ENCODE peak calls at places on chromosomes 4 and X, in ten cellular contexts. I is GM13976, X is HFFc6, F is testis, N is nephron progenitor cell, O is D721Med, S is MCF 10A, R is Peyer's patch, H is fibroblast of the aortic adventitia, W is A673. M is an unnamed sample.

GRCh38 chrX:37454537-37455285 is 105.5 kb downstream of the PRRG1 start:
- DNase-seq in I (no peak), X (peak), F (no peak), N (no peak), O (no peak), S (peak), R (no peak), H (peak), W (no peak), M (no peak)

GRCh38 chr4:62077406-62077805 is 877.3 kb downstream of the ADGRL3 start:
- DNase-seq in I (no peak), X (no peak), F (no peak), N (no peak), O (no peak), S (no peak), R (no peak), H (no peak), W (no peak), M (no peak)

GRCh38 chr4:157045507-157046127 is 30.3 kb upstream of the GLRB start:
- DNase-seq in I (peak), X (peak), F (peak), N (peak), O (no peak), S (peak), R (no peak), H (peak), W (peak), M (peak)

GRCh38 chr4:77903186-77903585 is 40.6 kb downstream of the MRPL1 start:
- DNase-seq in I (no peak), X (no peak), F (no peak), N (no peak), O (no peak), S (no peak), R (no peak), H (no peak), W (no peak), M (no peak)

GRCh38 chr4:103099691-103100392 is at the start of gene BDH2:
- DNase-seq in I (peak), X (peak), F (peak), N (peak), O (peak), S (peak), R (peak), H (peak), W (peak), M (peak)

GRCh38 chr4:6332042-6332668 is 62.5 kb downstream of the WFS1 start:
- DNase-seq in I (peak), X (no peak), F (peak), N (peak), O (no peak), S (peak), R (no peak), H (peak), W (no peak), M (no peak)

GRCh38 chr4:115841873-115842272 is 728.5 kb upstream of the NDST4 start:
- DNase-seq in I (no peak), X (no peak), F (no peak), N (no peak), O (no peak), S (peak), R (no peak), H (no peak), W (no peak), M (no peak)

GRCh38 chr4:121541696-121542095 is 155.1 kb downstream of the ANXA5 start:
- DNase-seq in I (no peak), X (no peak), F (no peak), N (no peak), O (no peak), S (no peak), R (no peak), H (no peak), W (no peak), M (no peak)

GRCh38 chr4:72312032-72312650 is 256.9 kb downstream of the ADAMTS3 start:
- DNase-seq in I (no peak), X (peak), F (peak), N (no peak), O (no peak), S (peak), R (no peak), H (peak), W (peak), M (peak)

GRCh38 chr4:105122334-105122733 is 24.3 kb upstream of the TET2 start:
- DNase-seq in I (no peak), X (peak), F (no peak), N (no peak), O (no peak), S (peak), R (no peak), H (peak), W (peak), M (no peak)

GRCh38 chr4:336893-337142 is 796 bp upstream of the ZNF141 start:
- DNase-seq in I (no peak), X (no peak), F (peak), N (no peak), O (no peak), S (no peak), R (no peak), H (no peak), W (peak), M (no peak)

GRCh38 chr4:54840992-54841768 is 183.4 kb downstream of the KIT start:
- DNase-seq in I (no peak), X (peak), F (peak), N (no peak), O (no peak), S (peak), R (no peak), H (peak), W (peak), M (no peak)

GRCh38 chr4:75189976-75190375 is 257.1 kb downstream of the PARM1 start:
- DNase-seq in I (no peak), X (no peak), F (peak), N (no peak), O (no peak), S (no peak), R (no peak), H (no peak), W (peak), M (no peak)

GRCh38 chr4:137474711-137475301 is 57.5 kb downstream of the PCDH18 start:
- DNase-seq in I (no peak), X (no peak), F (peak), N (no peak), O (no peak), S (peak), R (no peak), H (peak), W (peak), M (peak)

GRCh38 chr4:133424611-133425010 is 275.5 kb downstream of the PCDH10 start:
- DNase-seq in I (no peak), X (no peak), F (no peak), N (peak), O (no peak), S (no peak), R (no peak), H (no peak), W (no peak), M (no peak)

GRCh38 chrX:15143050-15143824 is 126.6 kb downstream of the ASB9 start:
- DNase-seq in I (peak), X (no peak), F (peak), N (peak), O (no peak), S (peak), R (peak), H (peak), W (peak), M (no peak)

GRCh38 chr4:144695721-144696120 is 49.8 kb downstream of the HHIP start:
- DNase-seq in I (no peak), X (no peak), F (no peak), N (no peak), O (no peak), S (no peak), R (no peak), H (no peak), W (no peak), M (no peak)

GRCh38 chr4:629916-630641 is 4.7 kb downstream of the PDE6B start:
- DNase-seq in I (no peak), X (no peak), F (no peak), N (no peak), O (no peak), S (no peak), R (no peak), H (no peak), W (no peak), M (no peak)

GRCh38 chr4:123453006-123453685 is 56.6 kb downstream of the SPRY1 start:
- DNase-seq in I (no peak), X (peak), F (no peak), N (no peak), O (no peak), S (no peak), R (no peak), H (peak), W (no peak), M (no peak)

GRCh38 chrX:43702079-43702524 is 46.0 kb downstream of the MAOA start:
- DNase-seq in I (no peak), X (no peak), F (no peak), N (no peak), O (no peak), S (no peak), R (no peak), H (no peak), W (no peak), M (no peak)

GRCh38 chr4:153159728-153160221 is 44.5 kb upstream of the TRIM2 start:
- DNase-seq in I (no peak), X (peak), F (no peak), N (no peak), O (no peak), S (peak), R (no peak), H (peak), W (peak), M (no peak)

GRCh38 chr4:153153339-153153851 is 50.8 kb upstream of the TRIM2 start:
- DNase-seq in I (peak), X (no peak), F (peak), N (peak), O (no peak), S (peak), R (peak), H (peak), W (peak), M (no peak)

GRCh38 chr4:153154010-153154975 is 50.0 kb upstream of the TRIM2 start:
- DNase-seq in I (no peak), X (peak), F (no peak), N (no peak), O (no peak), S (peak), R (no peak), H (peak), W (peak), M (no peak)

GRCh38 chr4:153159016-153159415 is 45.2 kb upstream of the TRIM2 start:
- DNase-seq in I (no peak), X (no peak), F (no peak), N (no peak), O (no peak), S (no peak), R (no peak), H (no peak), W (peak), M (no peak)

DNA sequence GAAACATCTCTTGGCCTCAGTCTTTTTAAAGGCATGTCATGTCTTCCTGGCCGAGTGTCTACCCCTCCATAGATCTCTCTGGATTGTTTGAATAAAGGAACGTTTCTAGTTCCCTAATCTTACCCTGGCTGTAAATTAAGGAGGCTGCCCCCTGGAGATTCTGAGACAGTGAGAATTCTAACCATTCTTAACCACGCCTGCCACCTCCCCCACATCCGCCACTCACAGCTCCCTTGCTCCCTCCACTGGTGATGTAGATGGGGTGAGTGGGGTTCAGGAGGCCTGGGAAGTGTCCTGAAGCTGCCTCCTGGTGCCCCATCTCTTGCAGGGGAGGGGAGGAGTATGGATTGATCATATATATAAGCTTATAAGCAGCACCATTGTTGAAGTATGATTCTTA is 48.0 kb upstream of the TRIM2 start:
- DNase-seq in I (no peak), X (no peak), F (no peak), N (peak), O (no peak), S (no peak), R (no peak), H (no peak), W (peak), M (no peak)
- TF ChIP-seq CTCF in I (no peak), X (peak), F (no peak), N (no peak), O (peak), S (no peak), R (no peak), H (no peak), W (peak), M (no peak)

DNA sequence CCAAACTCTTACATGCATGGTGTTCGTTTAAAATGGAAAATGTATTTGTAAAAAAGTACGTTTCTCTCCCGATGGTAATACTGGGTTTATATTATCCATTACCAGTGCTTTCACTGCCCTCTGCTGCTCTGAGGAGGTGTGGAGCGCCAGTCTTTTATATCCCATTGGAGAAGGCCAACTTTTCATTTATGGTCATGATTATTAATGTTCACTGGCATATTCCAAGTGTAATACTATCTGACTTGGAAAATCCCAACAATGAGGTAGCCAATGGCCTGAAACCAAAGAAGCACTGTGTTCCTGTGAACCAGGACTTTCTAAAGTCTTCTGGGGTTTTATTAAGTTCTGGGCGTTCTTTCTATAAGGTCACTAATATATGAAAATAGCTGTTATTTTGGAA is 80.7 kb downstream of the SYNPO2 start:
- DNase-seq in I (no peak), X (peak), F (peak), N (peak), O (no peak), S (peak), R (no peak), H (peak), W (peak), M (peak)
- TF ChIP-seq CTCF in I (peak), X (peak), F (peak), N (peak), O (peak), S (peak), R (no peak), H (peak), W (peak), M (peak)

GRCh38 chr4:88008624-88009235 is 1.3 kb downstream of the PKD2 start:
- DNase-seq in I (peak), X (peak), F (no peak), N (no peak), O (no peak), S (no peak), R (no peak), H (peak), W (no peak), M (no peak)

GRCh38 chr4:88007304-88008132 is at the start of gene PKD2:
- DNase-seq in I (peak), X (peak), F (peak), N (peak), O (peak), S (peak), R (peak), H (peak), W (peak), M (peak)

GRCh38 chr4:88008133-88008621 is 742 bp downstream of the PKD2 start:
- DNase-seq in I (peak), X (peak), F (peak), N (peak), O (no peak), S (peak), R (no peak), H (peak), W (peak), M (no peak)

GRCh38 chr4:88010921-88011320 is 3.5 kb downstream of the PKD2 start:
- DNase-seq in I (no peak), X (peak), F (no peak), N (no peak), O (no peak), S (no peak), R (no peak), H (peak), W (no peak), M (no peak)

GRCh38 chr4:88009871-88010270 is 2.4 kb downstream of the PKD2 start:
- DNase-seq in I (no peak), X (no peak), F (no peak), N (no peak), O (no peak), S (no peak), R (no peak), H (peak), W (no peak), M (no peak)
- TF ChIP-seq CTCF in I (no peak), X (no peak), F (no peak), N (no peak), O (no peak), S (no peak), R (no peak), H (no peak), W (no peak), M (no peak)

GRCh38 chr4:112251044-112251632 is 19.6 kb downstream of the AP1AR start:
- DNase-seq in I (no peak), X (no peak), F (no peak), N (no peak), O (no peak), S (no peak), R (no peak), H (no peak), W (no peak), M (no peak)

GRCh38 chr4:112247021-112247420 is 15.4 kb downstream of the AP1AR start:
- DNase-seq in I (no peak), X (no peak), F (no peak), N (no peak), O (no peak), S (no peak), R (no peak), H (no peak), W (no peak), M (no peak)

DNA sequence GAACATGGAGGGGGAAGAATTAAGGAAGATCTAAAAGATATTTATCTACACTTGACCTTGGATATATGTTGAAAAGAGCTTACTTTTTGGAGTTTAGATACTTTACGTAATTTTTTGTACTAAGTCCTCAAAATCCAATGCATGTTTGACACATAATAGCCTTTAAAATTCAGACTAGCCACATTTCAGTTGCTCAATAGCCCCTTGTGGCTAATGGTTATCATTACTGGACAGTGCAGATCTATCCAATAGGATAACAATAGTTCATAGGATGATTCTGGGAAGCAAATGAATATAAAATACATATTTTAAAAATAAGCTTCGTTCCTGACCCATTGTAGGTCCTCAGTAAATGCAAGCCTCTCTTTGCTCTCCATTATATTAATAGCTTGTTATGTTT is 13.8 kb downstream of the AP1AR start:
- DNase-seq in I (no peak), X (no peak), F (no peak), N (no peak), O (no peak), S (peak), R (no peak), H (peak), W (no peak), M (no peak)
- TF ChIP-seq CTCF in I (no peak), X (peak), F (no peak), N (no peak), O (no peak), S (no peak), R (no peak), H (peak), W (no peak), M (no peak)

M was measured in AG09319.